ENCODE peak calls at places on chromosomes 13 and 19, in eight cellular contexts. R is HCT116, Z is PC-3, P is GM23338, J is SK-N-SH, I is hepatocyte, N is MM.1S, Y is OCI-LY7. L is an unnamed sample.

GRCh38 chr19:16825312-16826168 is 3.7 kb upstream of the SIN3B start:
- DNase-seq in R (no peak), Z (no peak), P (peak; percentile 83), J (peak; percentile 33), I (peak; percentile 60), N (no peak), Y (no peak), L (no peak)

GRCh38 chr19:46818812-46819211 is 30.4 kb upstream of the SLC1A5 start:
- DNase-seq in R (no peak), Z (peak; percentile 19), P (peak; percentile 69), J (no peak), I (no peak), N (peak; percentile 19), Y (peak; percentile 29), L (peak; percentile 78)

GRCh38 chr13:26228080-26228479 is 6.0 kb upstream of the RNF6 start:
- DNase-seq in R (no peak), Z (no peak), P (no peak), J (no peak), I (no peak), N (no peak), Y (no peak), L (no peak)

GRCh38 chr13:36919833-36920611 is at the start of gene SMAD9:
- DNase-seq in R (peak; percentile 1), Z (peak; percentile 48), P (peak; percentile 78), J (peak; percentile 91), I (peak; percentile 92), N (peak; percentile 9), Y (peak; percentile 73), L (no peak)

GRCh38 chr19:16161848-16162247 is 11.5 kb downstream of the CIB3 start:
- DNase-seq in R (peak; percentile 65), Z (peak; percentile 93), P (no peak), J (no peak), I (no peak), N (no peak), Y (no peak), L (no peak)

GRCh38 chr13:20547479-20547908 is 19.5 kb upstream of the IFT88 start:
- DNase-seq in R (no peak), Z (no peak), P (no peak), J (no peak), I (peak; percentile 68), N (no peak), Y (no peak), L (no peak)

GRCh38 chr19:55554749-55555152 is 9.4 kb upstream of the SBK3 start:
- DNase-seq in R (no peak), Z (no peak), P (no peak), J (no peak), I (no peak), N (no peak), Y (no peak), L (no peak)

GRCh38 chr19:32308436-32309077 is 36.9 kb upstream of the ZNF507 start:
- DNase-seq in R (no peak), Z (no peak), P (no peak), J (no peak), I (no peak), N (no peak), Y (no peak), L (no peak)

GRCh38 chr19:44643605-44644390 is at the start of gene PVR:
- DNase-seq in R (no peak), Z (peak; percentile 77), P (peak; percentile 75), J (peak; percentile 95), I (peak; percentile 93), N (peak; percentile 61), Y (no peak), L (no peak)

GRCh38 chr19:11673608-11674041 is 65.1 kb downstream of the ZNF823 start:
- DNase-seq in R (no peak), Z (peak; percentile 52), P (peak; percentile 93), J (no peak), I (peak; percentile 81), N (no peak), Y (peak; percentile 28), L (peak; percentile 59)

GRCh38 chr13:34752561-34752960 is 189.5 kb upstream of the NBEA start:
- DNase-seq in R (no peak), Z (no peak), P (no peak), J (no peak), I (no peak), N (no peak), Y (no peak), L (no peak)

GRCh38 chr13:109628251-109628699 is 158.1 kb downstream of the IRS2 start:
- DNase-seq in R (no peak), Z (peak; percentile 85), P (no peak), J (no peak), I (no peak), N (no peak), Y (no peak), L (no peak)

GRCh38 chr13:113342820-113343691 is 20.9 kb downstream of the GRTP1 start:
- DNase-seq in R (no peak), Z (no peak), P (no peak), J (no peak), I (no peak), N (no peak), Y (no peak), L (no peak)

GRCh38 chr13:114107686-114108081 is 24.7 kb downstream of the RASA3 start:
- DNase-seq in R (no peak), Z (no peak), P (no peak), J (peak; percentile 41), I (no peak), N (no peak), Y (no peak), L (no peak)

GRCh38 chr13:96707146-96707545 is 287.1 kb downstream of the OXGR1 start:
- DNase-seq in R (no peak), Z (no peak), P (no peak), J (no peak), I (no peak), N (no peak), Y (no peak), L (no peak)

GRCh38 chr13:85828094-85828684 is 29.0 kb upstream of the SLITRK6 start:
- DNase-seq in R (peak; percentile 13), Z (peak; percentile 43), P (peak; percentile 47), J (peak; percentile 6), I (peak; percentile 30), N (peak; percentile 42), Y (peak; percentile 50), L (peak; percentile 80)

GRCh38 chr13:52652980-52653303 is 306 bp downstream of the SUGT1 start:
- DNase-seq in R (no peak), Z (no peak), P (no peak), J (peak; percentile 60), I (no peak), N (no peak), Y (no peak), L (no peak)

GRCh38 chr19:19214892-19215291 is 3.1 kb downstream of the NCAN start:
- DNase-seq in R (no peak), Z (peak; percentile 42), P (peak; percentile 85), J (no peak), I (peak; percentile 80), N (peak; percentile 18), Y (peak; percentile 30), L (peak; percentile 83)

GRCh38 chr19:49861541-49862410 is 5.6 kb downstream of the PNKP start:
- DNase-seq in R (no peak), Z (no peak), P (no peak), J (no peak), I (no peak), N (no peak), Y (no peak), L (no peak)

DNA sequence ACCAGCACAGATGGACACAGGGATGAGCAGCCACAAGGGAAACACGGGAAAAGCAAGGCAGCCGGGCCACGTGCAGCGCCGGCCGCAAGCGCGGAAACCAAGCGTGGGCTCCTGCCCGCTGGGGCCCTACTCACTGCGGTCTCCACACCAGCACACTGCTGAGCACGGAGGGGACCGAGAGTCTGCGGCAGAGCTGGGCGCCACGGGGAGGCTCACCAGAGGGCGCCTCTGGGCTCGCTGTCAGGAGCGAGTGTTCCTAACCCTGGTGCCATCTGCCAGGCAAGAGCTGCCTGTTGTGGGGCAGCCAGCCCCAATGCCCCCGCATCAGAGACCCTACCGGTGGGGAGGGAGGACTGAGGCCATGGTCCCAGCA is 26.5 kb downstream of the MPND start:
- DNase-seq in R (no peak), Z (no peak), P (peak; percentile 65), J (no peak), I (no peak), N (peak; percentile 83), Y (peak; percentile 69), L (peak; percentile 82)
- H3K4me2 ChIP-seq in R (no peak overlapping the region), Z (no peak overlapping the region), P (peak overlapping the region; percentile 55), J (no peak overlapping the region), I (peak overlapping the region; percentile 37), N (peak overlapping the region; percentile 100), Y (peak overlapping the region; percentile 92), L (peak overlapping the region; percentile 88)

GRCh38 chr19:53579518-53579917 is 41.6 kb downstream of the ZNF331 start:
- DNase-seq in R (no peak), Z (no peak), P (no peak), J (no peak), I (no peak), N (no peak), Y (no peak), L (no peak)
- H3K4me3 ChIP-seq in R (no peak overlapping the region), Z (no peak overlapping the region), P (no peak overlapping the region), J (no peak overlapping the region), I (no peak overlapping the region), N (no peak overlapping the region), Y (no peak overlapping the region), L (no peak overlapping the region)

DNA sequence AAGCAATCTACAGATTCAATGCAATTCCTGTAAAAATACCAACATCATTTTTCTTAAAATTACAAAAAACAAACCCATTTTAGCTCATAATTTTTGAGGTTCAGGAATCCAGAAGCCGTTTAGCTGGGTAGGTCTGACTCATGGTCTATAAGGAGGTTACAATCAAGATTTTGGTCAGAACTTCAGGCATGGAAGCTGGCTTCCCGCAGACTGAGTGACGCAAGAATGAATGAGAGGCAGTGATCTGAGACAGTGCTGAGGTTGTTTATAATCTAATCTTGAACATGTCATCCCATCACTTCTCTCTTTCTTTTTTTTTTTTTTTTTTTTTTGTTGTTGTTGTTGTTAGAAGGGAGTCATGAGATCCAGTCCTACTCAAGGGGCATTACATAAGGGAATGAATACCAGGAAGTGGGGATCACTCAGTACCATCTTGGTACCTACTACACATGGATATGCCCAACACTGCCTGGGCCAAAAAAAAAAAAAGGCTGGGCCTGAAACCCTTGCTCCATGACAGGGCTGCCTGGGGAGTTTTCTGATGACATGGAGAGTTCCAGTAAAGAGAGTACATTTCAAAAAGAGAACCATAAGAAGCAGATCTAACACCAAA is 217.4 kb downstream of the DLEU7 start:
- DNase-seq in R (no peak), Z (no peak), P (no peak), J (no peak), I (no peak), N (no peak), Y (no peak), L (no peak)
- H3K9me2 ChIP-seq in R (no peaks in the 10 kb centered on the region), Z (no peaks in the 10 kb centered on the region), P (no peaks in the 10 kb centered on the region), J (no peaks in the 10 kb centered on the region), I (no peaks in the 10 kb centered on the region), N (no peaks in the 10 kb centered on the region), Y (no peaks in the 10 kb centered on the region), L (no peaks in the 10 kb centered on the region)

DNA sequence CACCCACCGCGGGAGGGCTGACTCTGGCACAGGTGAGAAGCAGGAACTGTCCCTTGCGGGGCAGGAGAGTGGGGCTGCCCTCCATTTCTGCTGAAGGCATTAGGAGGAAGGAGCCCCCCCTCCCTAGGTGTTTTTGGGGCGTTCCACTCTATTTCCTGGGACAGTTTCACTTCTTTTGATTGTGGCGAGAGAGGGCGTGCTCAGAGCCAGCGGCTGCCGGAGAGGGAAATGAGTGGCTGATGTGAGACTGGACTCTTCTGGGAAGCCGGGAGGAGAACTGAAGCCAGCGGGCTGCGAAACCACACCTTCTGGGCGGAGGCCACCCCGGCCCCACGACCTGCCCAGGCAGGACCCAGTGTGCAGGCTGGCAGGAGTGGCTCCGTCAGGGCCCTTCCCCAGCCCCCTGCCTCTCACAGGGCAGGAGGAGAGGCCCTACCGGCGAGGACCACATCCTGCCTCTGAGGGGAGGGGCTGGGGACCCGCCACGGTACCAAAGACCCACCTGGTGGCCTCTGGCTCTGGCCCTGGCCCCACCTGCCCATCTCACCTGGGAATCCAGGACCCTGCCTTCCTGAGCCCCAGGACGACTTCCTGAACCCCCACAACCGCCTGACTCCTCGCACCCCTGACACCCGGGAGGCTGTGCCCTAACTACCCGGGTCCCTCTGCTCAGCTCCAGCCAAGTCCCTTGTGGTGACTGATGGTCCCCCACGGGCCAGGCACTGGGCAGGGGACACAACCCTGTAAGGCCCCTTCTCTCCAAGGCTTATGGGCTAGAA is 25.9 kb downstream of the MPND start:
- DNase-seq in R (no peak), Z (no peak), P (peak; percentile 47), J (no peak), I (no peak), N (peak; percentile 91), Y (peak; percentile 82), L (peak; percentile 82)
- H3K4me2 ChIP-seq in R (no peak overlapping the region), Z (no peak overlapping the region), P (peak overlapping the region; percentile 55), J (no peak overlapping the region), I (peak overlapping the region; percentile 37), N (peak overlapping the region; percentile 100), Y (peak overlapping the region; percentile 92), L (peak overlapping the region; percentile 88)

L was measured in Karpas-422.